ENCODE peak calls at places on chromosome 19, in eight cellular contexts. One of them, this sample, is unnamed. For H3K27me3, the result is how much of the 10 kb centered on the place peaks cover.

GRCh38 chr19:17448190-17448967 is at the start of gene TMEM221:
- DNase-seq in breast epithelium: no peak
- DNase-seq in tibial nerve: peak
- DNase-seq in IMR-90: no peak
- DNase-seq in uterus: peak
- DNase-seq in H1: no peak
- DNase-seq in upper lobe of left lung: no peak
- DNase-seq in endothelial cell of umbilical vein: no peak
- DNase-seq in this sample: no peak

GRCh38 chr19:39916851-39917396 is 17.5 kb downstream of the FCGBP start:
- DNase-seq in breast epithelium: no peak
- DNase-seq in tibial nerve: no peak
- DNase-seq in IMR-90: no peak
- DNase-seq in uterus: no peak
- DNase-seq in H1: no peak
- DNase-seq in upper lobe of left lung: no peak
- DNase-seq in endothelial cell of umbilical vein: no peak
- DNase-seq in this sample: no peak

GRCh38 chr19:34316741-34317241 is 48.2 kb upstream of the GPI start:
- DNase-seq in breast epithelium: no peak
- DNase-seq in tibial nerve: no peak
- DNase-seq in IMR-90: peak
- DNase-seq in uterus: no peak
- DNase-seq in H1: no peak
- DNase-seq in upper lobe of left lung: no peak
- DNase-seq in endothelial cell of umbilical vein: peak
- DNase-seq in this sample: no peak

GRCh38 chr19:56725829-56726424 is 54.4 kb upstream of the ZNF835 start:
- DNase-seq in breast epithelium: no peak
- DNase-seq in tibial nerve: no peak
- DNase-seq in IMR-90: no peak
- DNase-seq in uterus: no peak
- DNase-seq in H1: no peak
- DNase-seq in upper lobe of left lung: no peak
- DNase-seq in endothelial cell of umbilical vein: no peak
- DNase-seq in this sample: no peak

GRCh38 chr19:44176590-44176989 is 11.7 kb downstream of the ZNF226 start:
- DNase-seq in breast epithelium: no peak
- DNase-seq in tibial nerve: no peak
- DNase-seq in IMR-90: no peak
- DNase-seq in uterus: no peak
- DNase-seq in H1: no peak
- DNase-seq in upper lobe of left lung: no peak
- DNase-seq in endothelial cell of umbilical vein: no peak
- DNase-seq in this sample: no peak

GRCh38 chr19:2785244-2786000 is at the start of gene THOP1:
- DNase-seq in breast epithelium: peak
- DNase-seq in tibial nerve: peak
- DNase-seq in IMR-90: peak
- DNase-seq in uterus: peak
- DNase-seq in H1: peak
- DNase-seq in upper lobe of left lung: peak
- DNase-seq in endothelial cell of umbilical vein: peak
- DNase-seq in this sample: peak

GRCh38 chr19:10625003-10625761 is at the start of gene SLC44A2:
- DNase-seq in breast epithelium: peak
- DNase-seq in tibial nerve: peak
- DNase-seq in IMR-90: peak
- DNase-seq in uterus: peak
- DNase-seq in H1: no peak
- DNase-seq in upper lobe of left lung: peak
- DNase-seq in endothelial cell of umbilical vein: peak
- DNase-seq in this sample: peak

GRCh38 chr19:6828698-6829633 is 56.5 kb downstream of the VAV1 start:
- DNase-seq in breast epithelium: no peak
- DNase-seq in tibial nerve: no peak
- DNase-seq in IMR-90: no peak
- DNase-seq in uterus: no peak
- DNase-seq in H1: no peak
- DNase-seq in upper lobe of left lung: no peak
- DNase-seq in endothelial cell of umbilical vein: no peak
- DNase-seq in this sample: no peak

GRCh38 chr19:17969096-17969792 is 2.3 kb downstream of the KCNN1 start:
- DNase-seq in breast epithelium: no peak
- DNase-seq in tibial nerve: no peak
- DNase-seq in IMR-90: no peak
- DNase-seq in uterus: no peak
- DNase-seq in H1: no peak
- DNase-seq in upper lobe of left lung: no peak
- DNase-seq in endothelial cell of umbilical vein: no peak
- DNase-seq in this sample: no peak

GRCh38 chr19:41707502-41707812 is 969 bp upstream of the CEACAM5 start:
- DNase-seq in breast epithelium: no peak
- DNase-seq in tibial nerve: no peak
- DNase-seq in IMR-90: no peak
- DNase-seq in uterus: no peak
- DNase-seq in H1: no peak
- DNase-seq in upper lobe of left lung: peak
- DNase-seq in endothelial cell of umbilical vein: no peak
- DNase-seq in this sample: no peak

GRCh38 chr19:33377586-33378475 is 4.3 kb downstream of the CEBPG start:
- DNase-seq in breast epithelium: no peak
- DNase-seq in tibial nerve: no peak
- DNase-seq in IMR-90: no peak
- DNase-seq in uterus: no peak
- DNase-seq in H1: no peak
- DNase-seq in upper lobe of left lung: no peak
- DNase-seq in endothelial cell of umbilical vein: peak
- DNase-seq in this sample: no peak

GRCh38 chr19:16371540-16371986 is 46.9 kb downstream of the KLF2 start:
- DNase-seq in breast epithelium: no peak
- DNase-seq in tibial nerve: no peak
- DNase-seq in IMR-90: no peak
- DNase-seq in uterus: no peak
- DNase-seq in H1: no peak
- DNase-seq in upper lobe of left lung: peak
- DNase-seq in endothelial cell of umbilical vein: no peak
- DNase-seq in this sample: no peak

GRCh38 chr19:14167013-14167593 is 30.7 kb upstream of the ASF1B start:
- DNase-seq in breast epithelium: no peak
- DNase-seq in tibial nerve: no peak
- DNase-seq in IMR-90: no peak
- DNase-seq in uterus: no peak
- DNase-seq in H1: no peak
- DNase-seq in upper lobe of left lung: no peak
- DNase-seq in endothelial cell of umbilical vein: no peak
- DNase-seq in this sample: no peak

GRCh38 chr19:14090509-14091085 is at the start of gene SAMD1:
- DNase-seq in breast epithelium: peak
- DNase-seq in tibial nerve: peak
- DNase-seq in IMR-90: peak
- DNase-seq in uterus: peak
- DNase-seq in H1: no peak
- DNase-seq in upper lobe of left lung: peak
- DNase-seq in endothelial cell of umbilical vein: peak
- DNase-seq in this sample: peak

GRCh38 chr19:6271251-6271650 is 8.5 kb downstream of the MLLT1 start:
- DNase-seq in breast epithelium: no peak
- DNase-seq in tibial nerve: no peak
- DNase-seq in IMR-90: peak
- DNase-seq in uterus: no peak
- DNase-seq in H1: no peak
- DNase-seq in upper lobe of left lung: no peak
- DNase-seq in endothelial cell of umbilical vein: peak
- DNase-seq in this sample: no peak

DNA sequence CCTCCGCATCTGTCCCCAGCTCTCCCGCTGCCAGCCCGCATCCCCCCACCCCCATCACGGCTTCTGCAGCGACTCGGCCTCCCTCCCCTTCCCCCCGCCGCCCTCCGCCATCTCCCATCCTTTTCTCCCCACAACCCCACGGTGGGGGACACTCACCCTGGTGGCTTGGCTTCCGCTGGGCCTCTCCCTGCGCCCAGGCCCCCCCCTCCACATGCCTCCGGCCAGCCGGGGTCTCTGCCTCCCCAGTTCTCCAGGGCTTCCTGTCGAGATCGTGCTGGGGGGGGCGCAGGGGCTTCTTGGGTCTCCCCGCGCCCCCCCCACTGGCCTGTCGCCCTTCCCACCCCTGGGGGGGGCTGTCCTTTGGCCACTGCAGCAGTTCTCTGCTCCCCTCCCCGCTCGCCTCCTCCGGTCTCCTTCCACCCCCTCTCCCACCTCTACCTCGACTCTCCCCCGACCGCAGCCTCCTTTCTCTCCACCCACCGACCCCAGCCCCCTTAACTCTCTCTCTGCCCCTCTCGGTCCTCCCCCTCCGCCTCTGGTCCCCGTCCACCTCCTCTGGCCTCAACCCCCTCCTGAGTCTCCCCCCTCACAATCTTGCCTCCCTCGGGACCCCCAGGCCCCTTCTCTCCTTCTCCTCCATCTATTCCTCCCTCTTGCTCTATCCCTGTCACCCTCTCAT is 17.1 kb downstream of the LRRC4B start:
- DNase-seq in breast epithelium: no peak
- DNase-seq in tibial nerve: no peak
- DNase-seq in IMR-90: no peak
- DNase-seq in uterus: no peak
- DNase-seq in H1: no peak
- DNase-seq in upper lobe of left lung: no peak
- DNase-seq in endothelial cell of umbilical vein: no peak
- DNase-seq in this sample: no peak
- H3K27me3 ChIP-seq in breast epithelium: half or more
- H3K27me3 ChIP-seq in tibial nerve: under half
- H3K27me3 ChIP-seq in IMR-90: under half
- H3K27me3 ChIP-seq in uterus: under half
- H3K27me3 ChIP-seq in H1: under half
- H3K27me3 ChIP-seq in upper lobe of left lung: under half
- H3K27me3 ChIP-seq in endothelial cell of umbilical vein: under half
- H3K27me3 ChIP-seq in this sample: under half

DNA sequence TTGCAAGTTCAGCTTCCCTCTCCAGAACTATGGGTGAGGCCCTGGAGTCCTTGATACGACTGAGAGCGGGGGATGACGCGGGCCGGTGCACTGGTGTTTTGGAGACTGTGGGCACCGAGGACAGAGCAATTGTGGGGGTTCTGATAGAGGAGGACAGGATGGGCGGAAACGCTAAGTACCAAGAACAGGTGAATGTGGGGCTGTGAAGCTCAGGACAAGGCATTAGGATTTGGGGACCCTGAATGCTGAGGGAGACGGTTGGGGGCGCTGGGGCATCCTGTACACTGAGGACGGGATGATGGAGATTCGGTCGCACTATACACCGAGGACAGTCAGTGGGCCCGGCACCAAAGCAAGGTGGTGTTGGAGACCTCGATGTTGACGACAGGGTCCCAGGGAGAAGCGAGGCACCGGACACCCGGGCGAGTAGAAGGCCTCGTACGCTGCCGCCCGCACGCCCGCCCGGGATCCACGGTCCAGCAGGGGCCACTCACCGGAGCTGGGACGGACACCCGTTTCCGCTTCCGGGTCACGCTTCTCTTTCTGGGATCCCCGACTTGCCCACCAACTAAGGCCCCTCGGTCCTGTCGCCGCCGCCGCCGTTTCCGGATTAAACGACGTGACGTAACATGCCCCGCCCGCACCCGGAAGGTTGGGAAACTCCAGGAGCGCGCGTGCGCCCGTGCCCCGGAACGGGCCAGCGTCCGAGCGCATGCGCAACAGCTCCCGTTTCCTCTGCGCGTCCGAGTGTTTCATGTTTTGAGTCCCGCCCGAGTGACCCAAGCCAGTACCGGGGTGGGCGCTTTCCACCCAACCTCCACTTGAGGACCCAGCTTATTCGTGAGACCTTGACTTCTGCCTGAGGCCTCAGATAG is at the start of gene CHMP2A:
- DNase-seq in breast epithelium: peak
- DNase-seq in tibial nerve: peak
- DNase-seq in IMR-90: peak
- DNase-seq in uterus: peak
- DNase-seq in H1: peak
- DNase-seq in upper lobe of left lung: peak
- DNase-seq in endothelial cell of umbilical vein: peak
- DNase-seq in this sample: peak
- TF ChIP-seq POLR2A in breast epithelium: peak
- TF ChIP-seq POLR2A in tibial nerve: peak
- TF ChIP-seq POLR2A in IMR-90: peak
- TF ChIP-seq POLR2A in uterus: no peak
- TF ChIP-seq POLR2A in H1: peak
- TF ChIP-seq POLR2A in upper lobe of left lung: peak
- TF ChIP-seq POLR2A in endothelial cell of umbilical vein: peak
- TF ChIP-seq POLR2A in this sample: peak

DNA sequence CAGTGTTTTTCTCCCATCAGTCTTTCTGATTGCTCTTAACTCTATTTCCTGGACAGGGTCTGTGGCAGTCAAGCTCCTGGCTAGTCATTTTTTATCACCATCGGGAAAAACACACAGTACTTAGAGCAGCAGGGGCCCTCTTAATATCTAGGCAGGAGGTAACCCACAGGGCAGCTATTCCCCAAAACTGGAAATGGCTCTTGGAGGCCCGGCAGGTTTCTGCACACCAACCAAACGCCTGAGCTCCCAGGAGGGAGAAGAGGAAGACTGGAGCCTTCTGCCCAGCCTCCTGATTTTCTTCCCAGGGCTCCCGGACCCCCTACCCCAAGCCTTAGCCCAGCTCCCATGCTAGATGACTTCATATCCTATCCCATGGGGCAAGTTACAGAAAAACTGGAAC is 49.3 kb upstream of the VSTM2B start:
- DNase-seq in breast epithelium: no peak
- DNase-seq in tibial nerve: no peak
- DNase-seq in IMR-90: no peak
- DNase-seq in uterus: no peak
- DNase-seq in H1: no peak
- DNase-seq in upper lobe of left lung: no peak
- DNase-seq in endothelial cell of umbilical vein: no peak
- DNase-seq in this sample: no peak
- H3K27ac ChIP-seq in breast epithelium: no peak
- H3K27ac ChIP-seq in tibial nerve: no peak
- H3K27ac ChIP-seq in IMR-90: no peak
- H3K27ac ChIP-seq in uterus: no peak
- H3K27ac ChIP-seq in H1: no peak
- H3K27ac ChIP-seq in upper lobe of left lung: no peak
- H3K27ac ChIP-seq in endothelial cell of umbilical vein: no peak
- H3K27ac ChIP-seq in this sample: no peak

DNA sequence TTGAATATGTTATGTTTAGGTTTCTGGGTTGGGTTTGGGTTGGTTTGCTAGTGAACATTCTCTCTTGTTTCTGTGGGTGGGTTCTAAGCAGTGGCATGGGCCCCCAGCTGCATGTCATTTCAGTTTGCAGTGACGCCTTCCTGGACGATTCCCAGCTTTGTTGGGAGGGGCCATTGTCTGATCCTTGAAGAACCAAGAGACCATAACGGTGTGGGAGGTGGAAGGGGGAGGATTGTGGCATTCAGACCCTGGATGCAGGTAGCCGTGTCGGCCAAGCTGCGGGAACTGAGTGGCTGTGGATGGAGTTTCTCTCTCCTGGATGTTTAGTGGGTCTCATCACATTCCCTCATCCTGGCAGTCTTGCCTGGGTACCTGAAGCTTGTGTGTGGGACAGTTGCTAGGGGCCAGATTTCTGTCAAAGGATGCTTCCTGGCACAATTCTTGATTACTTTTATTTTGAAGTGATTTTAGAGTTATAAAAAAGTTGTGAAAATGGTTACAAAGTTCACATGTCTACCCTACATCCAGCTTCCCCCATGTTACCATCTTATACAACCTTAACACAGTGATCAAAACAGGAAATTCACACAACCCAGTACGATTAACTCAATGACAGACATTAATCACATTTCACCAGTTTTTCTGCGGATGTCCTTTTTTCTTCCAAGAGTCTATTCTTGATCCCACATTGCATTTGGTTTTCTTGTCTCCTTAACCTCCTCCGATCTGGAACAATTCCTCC is 123.8 kb downstream of the SIPA1L3 start:
- DNase-seq in breast epithelium: no peak
- DNase-seq in tibial nerve: no peak
- DNase-seq in IMR-90: no peak
- DNase-seq in uterus: no peak
- DNase-seq in H1: no peak
- DNase-seq in upper lobe of left lung: no peak
- DNase-seq in endothelial cell of umbilical vein: no peak
- DNase-seq in this sample: no peak
- H3K27me3 ChIP-seq in breast epithelium: under half
- H3K27me3 ChIP-seq in tibial nerve: under half
- H3K27me3 ChIP-seq in IMR-90: under half
- H3K27me3 ChIP-seq in uterus: under half
- H3K27me3 ChIP-seq in H1: under half
- H3K27me3 ChIP-seq in upper lobe of left lung: under half
- H3K27me3 ChIP-seq in endothelial cell of umbilical vein: under half
- H3K27me3 ChIP-seq in this sample: under half

This sample was measured in gastrocnemius medialis.